ENCODE peak calls at places on chromosomes 16 and 17, in seven cellular contexts. One of them, this sample, is unnamed.

GRCh38 chr16:72013888-72014538 is 5.5 kb downstream of the DHODH start:
- DNase-seq in NCI-H460: no peak
- DNase-seq in T-helper 1 cell: no peak
- DNase-seq in AG09319: no peak
- DNase-seq in esophagus squamous epithelium: no peak
- DNase-seq in ACHN: no peak
- DNase-seq in hypothalamus: no peak
- DNase-seq in this sample: no peak

GRCh38 chr17:72249441-72249840 is 128.6 kb downstream of the SOX9 start:
- DNase-seq in NCI-H460: no peak
- DNase-seq in T-helper 1 cell: no peak
- DNase-seq in AG09319: no peak
- DNase-seq in esophagus squamous epithelium: no peak
- DNase-seq in ACHN: no peak
- DNase-seq in hypothalamus: no peak
- DNase-seq in this sample: no peak

GRCh38 chr17:35799942-35800341 is 4.5 kb upstream of the MMP28 start:
- DNase-seq in NCI-H460: no peak
- DNase-seq in T-helper 1 cell: no peak
- DNase-seq in AG09319: no peak
- DNase-seq in esophagus squamous epithelium: no peak
- DNase-seq in ACHN: peak
- DNase-seq in hypothalamus: peak
- DNase-seq in this sample: no peak

GRCh38 chr16:25395528-25395927 is 137.9 kb upstream of the ZKSCAN2 start:
- DNase-seq in NCI-H460: no peak
- DNase-seq in T-helper 1 cell: no peak
- DNase-seq in AG09319: no peak
- DNase-seq in esophagus squamous epithelium: no peak
- DNase-seq in ACHN: peak
- DNase-seq in hypothalamus: no peak
- DNase-seq in this sample: peak

GRCh38 chr16:30694926-30695678 is 3.9 kb upstream of the SRCAP start:
- DNase-seq in NCI-H460: no peak
- DNase-seq in T-helper 1 cell: no peak
- DNase-seq in AG09319: no peak
- DNase-seq in esophagus squamous epithelium: no peak
- DNase-seq in ACHN: no peak
- DNase-seq in hypothalamus: no peak
- DNase-seq in this sample: no peak

GRCh38 chr17:8417806-8418205 is 17.9 kb upstream of the NDEL1 start:
- DNase-seq in NCI-H460: no peak
- DNase-seq in T-helper 1 cell: no peak
- DNase-seq in AG09319: no peak
- DNase-seq in esophagus squamous epithelium: no peak
- DNase-seq in ACHN: no peak
- DNase-seq in hypothalamus: no peak
- DNase-seq in this sample: no peak

GRCh38 chr17:9986754-9987382 is 81.8 kb upstream of the RCVRN start:
- DNase-seq in NCI-H460: no peak
- DNase-seq in T-helper 1 cell: no peak
- DNase-seq in AG09319: no peak
- DNase-seq in esophagus squamous epithelium: no peak
- DNase-seq in ACHN: no peak
- DNase-seq in hypothalamus: no peak
- DNase-seq in this sample: no peak

GRCh38 chr17:70107441-70107840 is 32.4 kb downstream of the KCNJ16 start:
- DNase-seq in NCI-H460: no peak
- DNase-seq in T-helper 1 cell: no peak
- DNase-seq in AG09319: no peak
- DNase-seq in esophagus squamous epithelium: no peak
- DNase-seq in ACHN: no peak
- DNase-seq in hypothalamus: no peak
- DNase-seq in this sample: no peak

GRCh38 chr16:8712589-8713361 is 38.4 kb downstream of the ABAT start:
- DNase-seq in NCI-H460: no peak
- DNase-seq in T-helper 1 cell: no peak
- DNase-seq in AG09319: no peak
- DNase-seq in esophagus squamous epithelium: no peak
- DNase-seq in ACHN: no peak
- DNase-seq in hypothalamus: peak
- DNase-seq in this sample: no peak

GRCh38 chr17:3531266-3532101 is 26.1 kb downstream of the TRPV3 start:
- DNase-seq in NCI-H460: no peak
- DNase-seq in T-helper 1 cell: no peak
- DNase-seq in AG09319: no peak
- DNase-seq in esophagus squamous epithelium: no peak
- DNase-seq in ACHN: no peak
- DNase-seq in hypothalamus: peak
- DNase-seq in this sample: peak

GRCh38 chr17:807146-808002 is 25.2 kb downstream of the MRM3 start:
- DNase-seq in NCI-H460: no peak
- DNase-seq in T-helper 1 cell: no peak
- DNase-seq in AG09319: no peak
- DNase-seq in esophagus squamous epithelium: no peak
- DNase-seq in ACHN: no peak
- DNase-seq in hypothalamus: no peak
- DNase-seq in this sample: no peak

GRCh38 chr17:11557727-11558452 is 40.4 kb upstream of the DNAH9 start:
- DNase-seq in NCI-H460: no peak
- DNase-seq in T-helper 1 cell: no peak
- DNase-seq in AG09319: no peak
- DNase-seq in esophagus squamous epithelium: no peak
- DNase-seq in ACHN: no peak
- DNase-seq in hypothalamus: no peak
- DNase-seq in this sample: no peak

GRCh38 chr16:86261379-86261778 is 248.9 kb upstream of the FOXF1 start:
- DNase-seq in NCI-H460: peak
- DNase-seq in T-helper 1 cell: no peak
- DNase-seq in AG09319: no peak
- DNase-seq in esophagus squamous epithelium: no peak
- DNase-seq in ACHN: no peak
- DNase-seq in hypothalamus: no peak
- DNase-seq in this sample: peak

GRCh38 chr17:17648762-17649161 is 32.5 kb upstream of the RAI1 start:
- DNase-seq in NCI-H460: no peak
- DNase-seq in T-helper 1 cell: no peak
- DNase-seq in AG09319: no peak
- DNase-seq in esophagus squamous epithelium: no peak
- DNase-seq in ACHN: no peak
- DNase-seq in hypothalamus: no peak
- DNase-seq in this sample: no peak